ENCODE peak calls at places on chromosome 1, in seven cellular contexts. N, G, X, T, A, R and P are unnamed samples.
A peak's percentile ranks its signal among the peaks of the same experiment; 100 is the strongest.

GRCh38 chr1:15328785-15329480 is 80.8 kb upstream of the EFHD2 start:
- DNase-seq in N (no peak), G (no peak), X (peak; percentile 94), T (peak; percentile 52), A (peak; percentile 85), R (peak; percentile 82), P (no peak)

GRCh38 chr1:214637722-214638473 is 34.9 kb downstream of the CENPF start:
- DNase-seq in N (no peak), G (peak; percentile 43), X (peak; percentile 77), T (no peak), A (peak; percentile 50), R (no peak), P (no peak)

GRCh38 chr1:248618878-248619277 is 16.0 kb downstream of the OR2T11 start:
- DNase-seq in N (no peak), G (peak; percentile 23), X (peak; percentile 39), T (peak; percentile 57), A (no peak), R (peak; percentile 69), P (no peak)

GRCh38 chr1:19435181-19435580 is 50.2 kb downstream of the CAPZB start:
- DNase-seq in N (no peak), G (no peak), X (peak; percentile 91), T (no peak), A (peak; percentile 57), R (no peak), P (no peak)

GRCh38 chr1:229147086-229147485 is 123.8 kb upstream of the RAB4A start:
- DNase-seq in N (no peak), G (no peak), X (peak; percentile 33), T (peak; percentile 61), A (no peak), R (no peak), P (no peak)

GRCh38 chr1:39105841-39106765 is 80.0 kb downstream of the NDUFS5 start:
- DNase-seq in N (peak; percentile 80), G (no peak), X (peak; percentile 65), T (peak; percentile 91), A (peak; percentile 53), R (peak; percentile 76), P (no peak)

GRCh38 chr1:235532350-235532749 is 28.1 kb upstream of the B3GALNT2 start:
- DNase-seq in N (no peak), G (no peak), X (peak; percentile 35), T (no peak), A (peak; percentile 60), R (no peak), P (no peak)

GRCh38 chr1:46611691-46612221 is 4.9 kb downstream of the MOB3C start:
- DNase-seq in N (no peak), G (no peak), X (no peak), T (no peak), A (peak; percentile 43), R (no peak), P (no peak)

GRCh38 chr1:20868263-20868662 is 81.2 kb upstream of the HP1BP3 start:
- DNase-seq in N (no peak), G (no peak), X (no peak), T (no peak), A (no peak), R (no peak), P (no peak)

GRCh38 chr1:113211467-113211866 is 138.5 kb downstream of the LRIG2 start:
- DNase-seq in N (no peak), G (no peak), X (no peak), T (no peak), A (no peak), R (no peak), P (no peak)

GRCh38 chr1:93839307-93839706 is 39.7 kb downstream of the DNTTIP2 start:
- DNase-seq in N (no peak), G (no peak), X (peak; percentile 92), T (no peak), A (peak; percentile 91), R (no peak), P (no peak)

GRCh38 chr1:111603979-111604378 is 15.6 kb upstream of the RAP1A start:
- DNase-seq in N (no peak), G (no peak), X (no peak), T (no peak), A (no peak), R (peak; percentile 56), P (peak; percentile 72)

GRCh38 chr1:45348020-45348419 is 7.8 kb upstream of the MUTYH start:
- DNase-seq in N (no peak), G (no peak), X (no peak), T (no peak), A (peak; percentile 39), R (no peak), P (no peak)

GRCh38 chr1:8042134-8042533 is 16.0 kb upstream of the ERRFI1 start:
- DNase-seq in N (no peak), G (no peak), X (no peak), T (no peak), A (no peak), R (no peak), P (no peak)

GRCh38 chr1:162732566-162733335 is 57.8 kb upstream of the HSD17B7 start:
- DNase-seq in N (no peak), G (no peak), X (peak; percentile 42), T (no peak), A (no peak), R (peak; percentile 65), P (no peak)

GRCh38 chr1:243956448-243956847 is 94.6 kb upstream of the ZBTB18 start:
- DNase-seq in N (no peak), G (no peak), X (no peak), T (no peak), A (peak; percentile 42), R (no peak), P (no peak)

GRCh38 chr1:1182491-1183220 is 9.0 kb downstream of the TTLL10 start:
- DNase-seq in N (no peak), G (no peak), X (no peak), T (no peak), A (no peak), R (peak; percentile 34), P (no peak)

GRCh38 chr1:2235300-2235998 is 7.3 kb downstream of the SKI start:
- DNase-seq in N (peak; percentile 67), G (no peak), X (no peak), T (no peak), A (no peak), R (peak; percentile 42), P (no peak)

DNA sequence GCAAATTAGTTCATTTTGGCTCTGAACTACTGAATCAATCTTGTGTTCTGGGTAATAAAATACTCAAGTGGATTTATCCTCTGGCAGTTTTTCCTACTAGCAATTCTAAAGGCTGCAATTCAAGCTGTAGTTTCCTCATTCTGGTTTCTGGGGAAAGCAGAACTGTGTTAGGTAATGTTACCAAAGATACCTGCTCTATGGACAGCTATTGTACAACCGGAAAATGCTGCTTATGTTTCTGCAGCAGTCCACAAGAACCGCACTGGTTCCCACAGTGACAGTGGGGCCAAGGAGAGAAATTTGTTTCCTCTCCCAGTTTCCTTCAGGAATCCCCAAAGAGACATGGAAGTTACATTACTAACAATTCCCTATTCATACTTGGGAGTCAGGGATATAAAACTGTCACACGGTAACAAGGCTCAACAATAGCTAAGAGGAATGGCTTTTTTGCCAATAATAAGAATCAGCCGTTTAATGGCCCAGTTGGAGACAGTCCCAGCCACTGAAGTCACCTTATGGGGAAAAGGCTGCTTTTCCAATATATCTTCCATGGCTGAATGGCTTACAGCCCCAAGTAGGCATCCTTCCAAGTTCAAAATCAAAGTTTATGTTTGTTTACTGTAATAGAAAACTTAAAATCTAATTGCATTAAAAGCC is 52.6 kb downstream of the PCNX2 start:
- DNase-seq in N (no peak), G (no peak), X (no peak), T (no peak), A (no peak), R (no peak), P (no peak)
- H3K27ac ChIP-seq in N (no peak overlapping the region), G (peak overlapping the region; percentile 53), X (no peak overlapping the region), T (no peak overlapping the region), A (no peak overlapping the region), R (no peak overlapping the region), P (no peak overlapping the region)

DNA sequence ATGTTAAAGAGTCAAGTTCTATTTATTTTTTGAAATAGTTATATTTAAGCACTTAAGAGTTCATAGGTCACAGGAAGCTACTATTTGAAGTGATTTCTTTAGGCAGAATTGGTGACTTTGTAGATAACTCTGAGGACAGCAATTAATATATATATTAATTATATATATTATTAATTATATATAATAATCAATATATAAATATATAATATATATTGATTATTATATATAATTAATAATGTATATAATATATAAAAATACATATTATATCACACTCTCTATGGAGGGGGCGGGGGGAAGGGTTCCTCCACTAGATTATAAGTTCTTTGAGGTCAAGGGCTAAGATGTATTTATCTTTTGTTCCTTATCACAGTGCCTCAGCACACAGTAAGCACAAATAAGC is 308.6 kb downstream of the KCTD3 start:
- DNase-seq in N (no peak), G (no peak), X (no peak), T (no peak), A (no peak), R (no peak), P (no peak)
- H3K4me3 ChIP-seq in N (no peak overlapping the region), G (no peak overlapping the region), X (no peak overlapping the region), T (no peak overlapping the region), A (no peak overlapping the region), R (no peak overlapping the region), P (no peak overlapping the region)

GRCh38 chr1:22825790-22826189 is 115.2 kb downstream of the EPHB2 start:
- DNase-seq in N (no peak), G (no peak), X (no peak), T (no peak), A (peak; percentile 54), R (peak; percentile 39), P (no peak)
- H3K4me1 ChIP-seq in N (no peaks in the 10 kb centered on the region), G (peaks cover 40% of the 10 kb centered on the region), X (peaks cover 42% of the 10 kb centered on the region), T (no peaks in the 10 kb centered on the region), A (peaks cover 2% of the 10 kb centered on the region), R (no peaks in the 10 kb centered on the region), P (no peaks in the 10 kb centered on the region)

DNA sequence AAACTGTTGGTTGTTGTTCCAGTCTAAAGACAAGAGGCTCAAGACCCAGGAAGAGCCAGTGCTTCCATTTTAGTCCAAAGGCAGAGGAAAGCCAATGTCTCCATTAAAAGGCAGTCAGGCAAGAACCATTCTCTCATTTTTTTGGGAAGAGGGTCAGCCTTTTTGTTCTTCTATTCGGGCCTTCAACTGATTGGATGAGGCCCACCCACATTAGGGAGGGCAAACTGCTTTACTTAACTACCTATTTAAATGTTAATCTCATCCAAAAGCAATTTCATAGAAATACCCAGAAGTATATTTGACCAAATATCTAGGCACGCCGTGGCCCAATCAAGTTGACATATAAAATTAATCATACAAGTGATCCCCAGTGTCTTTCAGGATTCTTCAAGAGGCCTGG is 104.4 kb upstream of the SYT6 start:
- DNase-seq in N (no peak), G (no peak), X (no peak), T (no peak), A (no peak), R (no peak), P (no peak)
- H3K27ac ChIP-seq in N (no peak overlapping the region), G (no peak overlapping the region), X (no peak overlapping the region), T (no peak overlapping the region), A (no peak overlapping the region), R (no peak overlapping the region), P (no peak overlapping the region)

GRCh38 chr1:231240883-231241735 is at the start of gene GNPAT:
- DNase-seq in N (peak; percentile 95), G (peak; percentile 96), X (peak; percentile 87), T (peak; percentile 89), A (peak; percentile 80), R (peak; percentile 91), P (peak; percentile 83)
- H3K4me3 ChIP-seq in N (peak within 1 kb of the TSS; percentile 95), G (peak within 1 kb of the TSS; percentile 82), X (peak within 1 kb of the TSS; percentile 56), T (peak within 1 kb of the TSS; percentile 71), A (peak within 1 kb of the TSS; percentile 88), R (peak within 1 kb of the TSS; percentile 98), P (peak within 1 kb of the TSS; percentile 91)